ENCODE peak calls at places on chromosome 12, in six cellular contexts. V, Z, J, M, Y and G are unnamed samples.

GRCh38 chr12:130583800-130584199 is 132.3 kb downstream of the RIMBP2 start:
- DNase-seq in Z (no peak), J (no peak), V (no peak), Y (no peak), M (no peak), G (no peak)

GRCh38 chr12:128823216-128823915 is 392 bp downstream of the SLC15A4 start:
- DNase-seq in Z (no peak), J (peak), Y (no peak), M (peak), V (no peak), G (no peak)

GRCh38 chr12:2732290-2732689 is 62.5 kb upstream of the FKBP4 start:
- DNase-seq in J (no peak), M (no peak), V (no peak), Z (no peak), Y (no peak), G (no peak)

GRCh38 chr12:125651625-125652024 is 586.4 kb downstream of the AACS start:
- DNase-seq in Y (no peak), Z (no peak), V (no peak), M (no peak), J (no peak), G (no peak)

GRCh38 chr12:93889516-93890202 is 212.5 kb downstream of the CRADD start:
- DNase-seq in Z (no peak), V (no peak), M (no peak), Y (no peak), J (no peak), G (no peak)

GRCh38 chr12:56657416-56658379 is 11.9 kb upstream of the ATP5F1B start:
- DNase-seq in M (no peak), Y (no peak), Z (no peak), J (no peak), V (no peak), G (no peak)

GRCh38 chr12:93886533-93887511 is 209.6 kb downstream of the CRADD start:
- DNase-seq in Y (no peak), M (no peak), Z (no peak), V (no peak), J (no peak), G (no peak)

GRCh38 chr12:96501139-96501741 is 11.9 kb downstream of the CFAP54 start:
- DNase-seq in Z (peak), M (peak), J (no peak), V (no peak), Y (no peak), G (no peak)

GRCh38 chr12:47604474-47604873 is 101.4 kb downstream of the RPAP3 start:
- DNase-seq in Y (no peak), M (no peak), J (no peak), Z (no peak), V (no peak), G (no peak)

GRCh38 chr12:72133497-72134055 is 138.6 kb upstream of the TRHDE start:
- DNase-seq in Y (no peak), Z (no peak), V (no peak), J (no peak), M (peak), G (no peak)

GRCh38 chr12:54173066-54173726 is 15.6 kb downstream of the SMUG1 start:
- DNase-seq in Y (peak), M (peak), Z (no peak), V (no peak), J (no peak), G (no peak)

GRCh38 chr12:75657866-75658265 is 146.5 kb upstream of the KRR1 start:
- DNase-seq in V (no peak), M (no peak), Y (no peak), J (no peak), Z (no peak), G (no peak)

GRCh38 chr12:110639336-110640178 is 25.6 kb downstream of the TCTN1 start:
- DNase-seq in Z (no peak), Y (no peak), V (no peak), M (no peak), J (no peak), G (no peak)

GRCh38 chr12:69210661-69211060 is 28.7 kb upstream of the CPSF6 start:
- DNase-seq in Y (no peak), M (no peak), Z (no peak), V (no peak), J (no peak), G (no peak)

GRCh38 chr12:87155616-87156015 is 873.6 kb downstream of the C12orf50 start:
- DNase-seq in J (no peak), Y (no peak), Z (no peak), M (no peak), V (no peak), G (no peak)

DNA sequence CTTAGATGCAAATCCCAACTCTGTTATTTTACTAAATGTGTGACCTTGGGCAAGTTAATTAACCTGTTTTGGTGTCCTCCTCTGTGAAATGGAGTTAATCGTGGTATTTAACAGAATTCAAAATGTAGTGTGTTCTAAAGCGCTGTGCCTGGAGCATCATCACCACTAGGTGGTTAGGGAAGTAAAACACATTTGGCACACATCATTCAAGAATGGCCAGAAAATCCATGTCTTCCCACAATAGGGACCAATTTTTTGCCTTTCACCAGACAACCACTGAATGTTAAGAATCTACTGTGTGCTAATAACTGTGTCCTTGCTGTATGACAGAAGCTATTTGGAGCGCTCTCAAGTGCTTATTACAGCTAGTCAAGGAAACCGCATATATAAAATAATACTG is 133.4 kb downstream of the MON2 start:
- DNase-seq in Y (no peak), M (peak), Z (no peak), J (no peak), V (no peak), G (no peak)
- TF ChIP-seq CTCF in Y (no peak), M (peak), Z (no peak), J (no peak), V (no peak), G (peak)

GRCh38 chr12:14999421-15000047 is 26.7 kb downstream of the PDE6H start:
- DNase-seq in V (no peak), Y (no peak), J (no peak), Z (no peak), M (no peak), G (no peak)

GRCh38 chr12:14998941-14999340 is 26.1 kb downstream of the PDE6H start:
- DNase-seq in J (no peak), M (no peak), Z (no peak), V (no peak), Y (no peak), G (no peak)

GRCh38 chr12:15004401-15004800 is 31.6 kb downstream of the PDE6H start:
- DNase-seq in Z (no peak), J (no peak), M (no peak), Y (no peak), V (no peak), G (no peak)

GRCh38 chr12:15000575-15000974 is 27.7 kb downstream of the PDE6H start:
- DNase-seq in M (no peak), V (no peak), Z (no peak), J (no peak), Y (no peak), G (no peak)

DNA sequence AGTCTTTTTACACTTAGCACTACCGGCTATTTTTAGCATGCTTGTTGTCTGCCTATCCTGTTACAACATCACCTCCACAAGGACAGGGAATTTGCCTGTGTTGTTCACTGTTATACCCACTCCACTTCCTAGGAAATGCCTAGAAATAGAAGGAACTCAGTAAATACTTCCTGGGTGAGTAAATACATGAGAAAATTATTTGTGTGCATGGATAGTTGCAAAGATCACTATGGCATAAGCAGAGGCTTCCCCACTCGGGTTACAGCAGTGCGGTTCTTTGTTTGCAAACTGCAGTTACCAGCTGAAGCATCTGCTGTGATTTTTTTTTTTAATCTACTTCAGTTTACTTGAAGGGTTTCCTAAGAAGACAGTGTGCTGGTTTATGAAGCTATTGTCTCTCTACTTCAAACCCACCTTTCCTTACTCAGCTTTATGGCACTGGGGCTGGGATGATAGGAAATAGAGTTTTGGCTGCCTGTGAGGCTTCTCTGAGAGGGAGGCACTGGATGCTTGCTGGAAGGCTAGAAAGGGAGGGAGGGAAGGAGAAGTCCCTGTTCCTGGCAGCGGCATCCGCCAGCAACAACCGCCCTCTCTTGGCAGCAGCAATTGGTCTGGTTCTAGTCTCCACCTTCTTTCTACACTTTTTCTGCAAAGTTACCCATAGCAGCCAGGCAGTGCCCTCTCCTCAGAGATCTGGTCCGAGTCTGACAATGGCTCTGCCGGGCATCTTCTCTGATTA is 29.1 kb downstream of the PDE6H start:
- DNase-seq in M (peak), Y (peak), V (no peak), Z (no peak), J (peak), G (no peak)
- TF ChIP-seq CTCF in M (peak), Y (peak), V (no peak), Z (no peak), J (no peak), G (no peak)

GRCh38 chr12:76952995-76953394 is 74.2 kb upstream of the CSRP2 start:
- DNase-seq in Y (no peak), Z (no peak), M (peak), V (no peak), J (no peak), G (no peak)
- TF ChIP-seq CTCF in Y (no peak), Z (no peak), M (peak), V (no peak), J (no peak), G (peak)

GRCh38 chr12:6829532-6830220 is 1.5 kb downstream of the P3H3 start:
- DNase-seq in Y (no peak), V (no peak), Z (no peak), M (no peak), J (no peak), G (no peak)
- TF ChIP-seq CTCF in Y (no peak), V (no peak), Z (no peak), M (no peak), J (no peak), G (peak)

DNA sequence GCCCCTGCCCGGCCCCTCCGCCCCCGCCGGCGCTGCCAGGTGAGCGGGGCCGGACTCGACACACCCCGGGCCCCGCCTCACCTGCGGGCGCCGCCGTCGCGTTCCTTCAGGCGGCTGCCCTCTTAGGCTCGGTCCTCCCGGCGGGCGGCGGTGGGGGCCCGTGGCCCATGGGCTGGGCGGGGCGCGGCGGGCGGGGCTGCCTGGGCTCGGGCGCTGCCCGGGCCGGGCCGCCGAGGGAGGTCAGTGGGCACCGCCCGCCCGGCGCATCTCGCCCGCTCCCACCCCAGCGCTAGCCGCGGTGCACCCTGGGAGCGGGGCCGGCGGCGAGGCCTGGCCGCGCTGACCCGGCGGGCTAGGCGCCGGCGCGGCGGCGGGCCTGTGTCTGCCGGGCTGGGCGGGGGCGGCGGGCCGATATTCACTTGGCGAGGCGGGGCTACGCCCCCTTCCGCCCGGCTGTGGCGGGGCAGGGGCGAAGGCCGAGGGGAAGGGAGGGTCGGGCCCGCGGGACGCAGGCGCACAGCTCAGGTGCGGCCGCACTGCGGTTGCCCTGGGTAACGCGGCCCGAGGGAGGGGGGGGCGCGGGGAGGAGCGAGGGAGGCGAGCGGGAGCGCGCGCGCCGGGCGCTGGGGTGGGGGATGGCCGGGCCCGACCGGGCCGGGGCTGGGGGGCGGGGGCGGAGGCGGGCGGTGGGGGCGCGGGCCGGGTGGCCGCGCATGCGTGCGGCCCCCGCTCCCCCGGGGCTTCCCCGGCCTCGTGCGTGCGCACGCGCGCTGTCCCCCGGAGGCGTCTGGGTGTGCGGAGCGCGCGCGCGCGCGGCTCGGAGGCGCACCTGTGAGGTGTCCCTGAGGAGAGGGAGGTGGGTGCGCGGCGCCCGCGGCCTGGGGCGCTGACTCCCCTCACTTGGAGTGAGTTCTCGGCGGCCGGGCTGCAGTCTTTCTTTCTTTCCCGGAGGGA is at the start of the genes CCDC92 and ZNF664:
- DNase-seq in Z (peak), Y (peak), M (peak), J (peak), V (peak), G (no peak)
- TF ChIP-seq CTCF in Z (no peak), Y (no peak), M (peak), J (peak), V (no peak), G (peak)

GRCh38 chr12:46296822-46297221 is 28.0 kb upstream of the SLC38A1 start:
- DNase-seq in Y (no peak), Z (no peak), J (no peak), V (no peak), M (no peak), G (no peak)

DNA sequence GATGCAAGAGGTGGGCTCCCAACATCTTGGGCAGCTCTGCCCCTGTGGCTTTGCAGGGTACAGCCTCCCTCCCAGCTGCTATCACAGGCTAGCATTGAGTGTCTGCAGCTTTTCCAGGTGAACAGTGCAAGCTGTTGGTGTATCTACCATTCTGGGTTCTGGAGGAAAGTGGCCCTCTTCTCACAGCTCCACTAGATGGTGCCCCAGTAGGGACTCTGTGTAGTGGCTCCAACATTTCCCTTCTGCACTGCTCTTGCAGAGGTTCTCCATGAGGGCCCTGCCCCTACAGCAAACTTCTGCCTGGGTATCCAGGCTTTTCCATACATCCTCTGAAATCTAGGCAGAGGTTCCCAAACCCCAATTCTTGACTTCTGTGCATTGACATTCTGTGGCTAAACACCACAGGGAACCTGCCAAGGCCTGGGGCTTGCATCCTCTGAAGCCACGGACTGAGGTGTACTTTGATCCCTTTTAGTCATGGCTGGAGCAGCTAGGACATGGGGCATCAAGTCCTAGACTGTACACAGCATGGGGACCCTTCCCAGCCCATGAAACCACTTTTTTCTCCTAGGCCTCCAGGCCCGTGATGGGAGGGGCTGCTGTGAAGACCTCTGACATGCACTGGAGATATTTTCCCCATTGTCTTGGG is 24.0 kb upstream of the SLC38A1 start:
- DNase-seq in M (no peak), J (no peak), Y (no peak), Z (no peak), V (no peak), G (no peak)
- TF ChIP-seq CTCF in M (peak), J (no peak), Y (no peak), Z (no peak), V (no peak), G (peak)

GRCh38 chr12:127025545-127025944 is 1241.4 kb upstream of the TMEM132C start:
- DNase-seq in Z (no peak), V (no peak), M (no peak), J (no peak), Y (no peak), G (no peak)
- TF ChIP-seq CTCF in Z (no peak), V (no peak), M (no peak), J (no peak), Y (no peak), G (no peak)

DNA sequence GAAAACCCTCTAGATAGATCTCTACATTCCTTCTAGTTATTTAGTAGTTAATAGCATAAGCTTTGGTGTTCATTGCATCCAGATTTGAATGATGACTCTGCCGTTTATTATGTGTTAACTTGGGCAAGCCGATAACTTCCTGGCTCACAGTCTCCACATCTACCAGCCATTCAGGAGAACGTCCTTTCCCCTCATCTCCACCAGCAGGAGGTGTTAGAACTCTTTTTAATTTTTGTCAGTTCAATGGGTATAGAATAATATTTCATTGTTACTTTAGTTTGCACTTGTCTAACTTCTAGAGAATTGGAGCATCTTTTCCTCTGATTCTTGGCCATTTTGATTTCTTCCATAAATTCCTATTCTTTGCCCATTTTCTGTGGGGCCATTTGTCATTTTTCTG is 30.0 kb upstream of the WSCD2 start:
- DNase-seq in V (peak), J (no peak), Y (no peak), Z (no peak), M (peak), G (no peak)
- TF ChIP-seq CTCF in V (peak), J (peak), Y (peak), Z (no peak), M (peak), G (peak)

GRCh38 chr12:14135996-14136395 is 154.6 kb upstream of the GRIN2B start:
- DNase-seq in J (no peak), Y (no peak), V (no peak), M (no peak), Z (no peak), G (no peak)

DNA sequence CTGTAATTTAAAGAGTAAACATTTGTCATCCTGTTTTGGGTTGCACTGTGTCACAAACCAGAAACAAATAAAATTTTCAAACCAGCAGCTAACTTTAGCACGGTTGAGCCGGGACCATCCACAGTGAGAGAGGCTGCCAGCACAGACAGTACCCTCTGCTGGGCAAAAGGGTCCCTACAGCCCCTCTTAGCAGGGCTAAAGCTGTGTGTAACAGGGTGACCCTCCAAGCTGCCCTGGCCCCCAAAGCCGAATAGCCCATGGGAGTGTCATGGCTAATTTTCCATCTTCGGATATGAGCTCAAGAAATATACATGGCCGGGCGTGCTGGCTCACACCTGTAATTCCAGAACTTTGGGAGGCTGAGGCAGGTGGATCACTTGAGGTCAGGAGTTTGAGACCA is 157.1 kb upstream of the GRIN2B start:
- DNase-seq in Y (no peak), M (peak), Z (no peak), J (no peak), V (no peak), G (no peak)
- TF ChIP-seq CTCF in Y (no peak), M (peak), Z (no peak), J (no peak), V (no peak), G (peak)

DNA sequence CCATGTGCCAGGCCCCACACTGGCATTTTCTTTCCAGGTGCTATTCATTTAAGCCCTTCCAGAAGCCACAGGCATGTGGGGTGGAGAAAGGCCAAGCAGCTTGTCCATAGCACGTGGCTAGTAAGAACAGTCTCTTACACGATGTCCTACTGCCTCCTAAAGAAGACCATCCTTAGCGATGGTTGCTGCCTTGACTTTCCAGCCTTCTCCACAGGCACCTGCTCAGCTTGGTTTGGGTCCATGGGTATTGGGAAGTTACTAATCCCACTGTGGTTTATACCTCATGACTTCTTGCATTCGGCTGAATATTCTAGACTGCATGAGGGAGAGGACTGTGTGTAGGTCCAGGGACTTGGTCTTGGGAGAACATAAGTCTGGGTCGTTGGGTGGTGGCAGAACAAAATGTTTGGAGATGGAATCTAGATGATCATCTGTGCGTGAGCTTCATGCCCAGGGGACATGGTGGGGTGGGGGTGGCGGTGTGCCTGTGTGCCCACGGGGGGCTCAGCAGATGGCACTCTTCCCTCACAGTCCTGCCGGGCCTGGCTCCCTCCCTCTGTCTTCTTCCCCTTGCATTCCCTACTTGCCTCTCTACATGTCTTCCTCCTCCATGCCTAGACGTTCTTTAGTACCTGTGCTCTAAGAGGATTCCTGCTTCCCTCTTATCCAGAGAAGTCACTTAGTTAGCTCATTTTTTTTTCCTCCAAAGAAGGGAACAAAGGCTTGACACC is 49.1 kb downstream of the NINJ2 start:
- DNase-seq in M (peak), V (no peak), Y (peak), Z (peak), J (peak), G (no peak)
- TF ChIP-seq CTCF in M (peak), V (no peak), Y (peak), Z (peak), J (no peak), G (peak)